ENCODE peak calls at places on chromosomes 3 and 15, in five cellular contexts. W is Panc1, I is mucosa of descending colon, J is AG10803, C is fibroblast of lung. P is an unnamed sample.

GRCh38 chr15:63246691-63247464 is 30.5 kb upstream of the APH1B start:
- DNase-seq in W (no peak), I (no peak), J (peak), C (peak), P (peak)

GRCh38 chr3:42600958-42601675 is 631 bp downstream of the NKTR start:
- DNase-seq in W (no peak), I (peak), J (peak), C (peak), P (peak)

GRCh38 chr3:192747746-192748145 is 20.4 kb upstream of the FGF12 start:
- DNase-seq in W (no peak), I (no peak), J (no peak), C (no peak), P (no peak)

GRCh38 chr15:26767169-26767670 is 5.6 kb downstream of the GABRB3 start:
- DNase-seq in W (no peak), I (no peak), J (no peak), C (no peak), P (no peak)

GRCh38 chr15:44545934-44546802 is 9.2 kb downstream of the EIF3J start:
- DNase-seq in W (no peak), I (no peak), J (peak), C (peak), P (peak)

GRCh38 chr3:56879453-56880224 is 77.9 kb upstream of the ARHGEF3 start:
- DNase-seq in W (no peak), I (no peak), J (peak), C (peak), P (peak)

GRCh38 chr3:8621872-8622271 is 22.7 kb downstream of the SSUH2 start:
- DNase-seq in W (no peak), I (no peak), J (peak), C (peak), P (no peak)

GRCh38 chr3:125073506-125073905 is 17.7 kb upstream of the HEG1 start:
- DNase-seq in W (no peak), I (no peak), J (no peak), C (no peak), P (no peak)

GRCh38 chr3:67863869-67864268 is 209.5 kb upstream of the SUCLG2 start:
- DNase-seq in W (no peak), I (no peak), J (no peak), C (peak), P (peak)

GRCh38 chr15:56019060-56019793 is 25.8 kb upstream of the NEDD4 start:
- DNase-seq in W (no peak), I (no peak), J (no peak), C (no peak), P (peak)

GRCh38 chr15:62782100-62782791 is 260.3 kb upstream of the TPM1 start:
- DNase-seq in W (peak), I (no peak), J (peak), C (peak), P (peak)

GRCh38 chr15:40307421-40308165 is at the start of gene PLCB2:
- DNase-seq in W (no peak), I (peak), J (no peak), C (no peak), P (no peak)

GRCh38 chr3:174498638-174499037 is 360.5 kb upstream of the NAALADL2 start:
- DNase-seq in W (no peak), I (no peak), J (peak), C (peak), P (peak)

GRCh38 chr3:171775943-171776342 is 34.3 kb downstream of the PLD1 start:
- DNase-seq in W (no peak), I (no peak), J (no peak), C (no peak), P (no peak)

GRCh38 chr15:23570466-23570865 is 5.0 kb downstream of the MKRN3 start:
- DNase-seq in W (no peak), I (no peak), J (no peak), C (no peak), P (no peak)

GRCh38 chr3:150216041-150216811 is 191.9 kb upstream of the TSC22D2 start:
- DNase-seq in W (no peak), I (no peak), J (peak), C (peak), P (peak)

GRCh38 chr3:118089563-118089962 is 945.1 kb downstream of the IGSF11 start:
- DNase-seq in W (no peak), I (no peak), J (no peak), C (peak), P (peak)

GRCh38 chr3:150797155-150797554 is 34.2 kb upstream of the SIAH2 start:
- DNase-seq in W (no peak), I (no peak), J (no peak), C (no peak), P (peak)

GRCh38 chr3:4060608-4061007 is 242.6 kb upstream of the SETMAR start:
- DNase-seq in W (no peak), I (no peak), J (no peak), C (no peak), P (no peak)

GRCh38 chr15:66650433-66650832 is 51.6 kb upstream of the SMAD6 start:
- DNase-seq in W (no peak), I (no peak), J (no peak), C (peak), P (no peak)

GRCh38 chr3:79019137-79019923 is 748.5 kb downstream of the ROBO1 start:
- DNase-seq in W (peak), I (peak), J (peak), C (peak), P (peak)

GRCh38 chr3:13636874-13637273 is 87.9 kb downstream of the FBLN2 start:
- DNase-seq in W (no peak), I (no peak), J (no peak), C (no peak), P (no peak)

GRCh38 chr3:193729601-193730000 is 136.6 kb downstream of the OPA1 start:
- DNase-seq in W (no peak), I (no peak), J (no peak), C (no peak), P (peak)

GRCh38 chr15:57923750-57924149 is 141.8 kb downstream of the ALDH1A2 start:
- DNase-seq in W (no peak), I (no peak), J (no peak), C (peak), P (no peak)

GRCh38 chr15:83276661-83277060 is 7.8 kb downstream of the BNC1 start:
- DNase-seq in W (no peak), I (no peak), J (no peak), C (no peak), P (no peak)

GRCh38 chr3:71087109-71088018 is 496.2 kb downstream of the FOXP1 start:
- DNase-seq in W (no peak), I (no peak), J (peak), C (peak), P (peak)

GRCh38 chr15:74529911-74530310 is 11.1 kb upstream of the ARID3B start:
- DNase-seq in W (no peak), I (no peak), J (no peak), C (peak), P (peak)

GRCh38 chr3:40292637-40293036 is 16.9 kb upstream of the EIF1B start:
- DNase-seq in W (no peak), I (no peak), J (no peak), C (no peak), P (peak)

GRCh38 chr3:102255736-102256135 is 179.1 kb upstream of the ZPLD1 start:
- DNase-seq in W (no peak), I (no peak), J (no peak), C (no peak), P (peak)

GRCh38 chr15:42508263-42508690 is 12.8 kb downstream of the SNAP23 start:
- DNase-seq in W (no peak), I (no peak), J (no peak), C (peak), P (no peak)

GRCh38 chr3:178971614-178972013 is 100.0 kb downstream of the ZMAT3 start:
- DNase-seq in W (no peak), I (no peak), J (no peak), C (no peak), P (peak)

GRCh38 chr15:100653608-100654007 is 51.2 kb downstream of the ASB7 start:
- DNase-seq in W (no peak), I (no peak), J (no peak), C (peak), P (no peak)

GRCh38 chr15:58698887-58699641 is 50.4 kb downstream of the ADAM10 start:
- DNase-seq in W (no peak), I (no peak), J (no peak), C (peak), P (no peak)

GRCh38 chr3:49994476-49994875 is 54.5 kb downstream of the RBM6 start:
- DNase-seq in W (no peak), I (no peak), J (no peak), C (no peak), P (no peak)

GRCh38 chr3:7285502-7285901 is 424.6 kb downstream of the GRM7 start:
- DNase-seq in W (no peak), I (no peak), J (no peak), C (peak), P (peak)

DNA sequence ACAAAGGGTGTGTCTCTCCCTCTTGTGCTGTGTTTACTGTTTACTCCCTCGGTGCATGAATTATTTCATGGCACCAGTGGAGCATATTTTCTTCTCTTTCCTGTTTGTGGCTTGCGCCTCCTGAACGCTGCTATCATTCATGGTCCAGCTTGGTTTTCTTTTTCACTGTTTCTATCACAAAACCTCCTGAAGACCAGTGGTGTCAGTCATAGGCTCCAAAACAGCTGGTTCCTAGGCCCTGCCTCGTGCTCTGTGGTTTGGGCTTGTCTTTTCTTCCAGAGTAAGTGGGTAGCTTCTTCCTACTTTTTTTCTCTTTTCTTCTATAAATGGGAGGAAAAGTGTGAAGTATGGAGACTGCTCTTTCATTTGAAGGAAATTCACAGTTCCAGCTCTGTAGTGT is 55.0 kb downstream of the IGF1R start:
- DNase-seq in W (no peak), I (no peak), J (peak), C (no peak), P (no peak)
- TF ChIP-seq CTCF in W (no peak), I (no peak), J (no peak), C (no peak), P (no peak)

GRCh38 chr3:162629372-162629771 is 1132.8 kb downstream of the OTOL1 start:
- DNase-seq in W (no peak), I (no peak), J (peak), C (no peak), P (no peak)
- H3K4me3 ChIP-seq in W (no peak), I (no peak), J (no peak), C (no peak), P (no peak)

GRCh38 chr3:52077376-52077775 is 21.0 kb upstream of the DUSP7 start:
- DNase-seq in W (no peak), I (no peak), J (no peak), C (no peak), P (no peak)
- TF ChIP-seq CTCF in W (no peak), I (no peak), J (peak), C (peak), P (no peak)

GRCh38 chr3:73766599-73767378 is 142.0 kb upstream of the PDZRN3 start:
- DNase-seq in W (no peak), I (no peak), J (peak), C (peak), P (peak)
- H3K4me3 ChIP-seq in W (no peak), I (no peak), J (peak), C (peak), P (no peak)

DNA sequence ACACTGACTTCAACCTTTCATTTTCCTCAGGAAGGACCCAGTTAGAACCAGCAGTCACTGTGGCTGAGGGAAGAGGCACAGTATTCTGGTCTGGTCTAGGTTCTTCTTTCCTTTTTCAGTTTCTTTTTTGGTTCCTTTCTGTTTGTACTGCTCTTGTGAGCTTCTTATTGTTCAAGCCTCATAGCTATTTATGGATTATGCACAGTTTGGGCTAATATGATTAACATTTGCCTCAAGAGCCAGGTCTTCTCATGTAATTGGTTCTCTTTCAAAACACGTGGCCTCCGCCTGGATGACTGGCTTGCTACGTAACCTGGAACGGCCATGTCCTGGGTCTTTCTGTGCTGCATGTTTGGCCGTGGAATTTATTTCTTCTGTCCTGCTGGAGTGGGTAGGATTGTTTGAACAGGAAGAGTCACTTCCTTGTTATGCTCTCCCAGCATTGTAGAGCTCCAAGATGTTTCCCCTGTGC is 43.3 kb downstream of the RBMS3 start:
- DNase-seq in W (peak), I (peak), J (peak), C (peak), P (peak)
- TF ChIP-seq CTCF in W (no peak), I (no peak), J (no peak), C (no peak), P (no peak)

GRCh38 chr3:46926871-46927717 is 49.5 kb downstream of the CCDC12 start:
- DNase-seq in W (no peak), I (peak), J (no peak), C (no peak), P (peak)
- H3K4me3 ChIP-seq in W (no peak), I (no peak), J (no peak), C (no peak), P (no peak)

GRCh38 chr3:53493997-53494791 is at the start of gene CACNA1D:
- DNase-seq in W (no peak), I (peak), J (no peak), C (no peak), P (peak)
- TF ChIP-seq CTCF in W (no peak), I (no peak), J (no peak), C (no peak), P (no peak)

GRCh38 chr15:67833504-67834248 is 6.2 kb downstream of the RNU6-1 start:
- DNase-seq in W (no peak), I (peak), J (no peak), C (no peak), P (peak)

GRCh38 chr15:67832965-67833503 is 6.8 kb downstream of the RNU6-1 start:
- DNase-seq in W (no peak), I (no peak), J (no peak), C (no peak), P (no peak)

GRCh38 chr15:67834593-67835348 is 5.1 kb downstream of the RNU6-1 start:
- DNase-seq in W (no peak), I (peak), J (no peak), C (no peak), P (no peak)

GRCh38 chr15:67835349-67836133 is 4.3 kb downstream of the RNU6-1 start:
- DNase-seq in W (no peak), I (peak), J (no peak), C (no peak), P (no peak)

DNA sequence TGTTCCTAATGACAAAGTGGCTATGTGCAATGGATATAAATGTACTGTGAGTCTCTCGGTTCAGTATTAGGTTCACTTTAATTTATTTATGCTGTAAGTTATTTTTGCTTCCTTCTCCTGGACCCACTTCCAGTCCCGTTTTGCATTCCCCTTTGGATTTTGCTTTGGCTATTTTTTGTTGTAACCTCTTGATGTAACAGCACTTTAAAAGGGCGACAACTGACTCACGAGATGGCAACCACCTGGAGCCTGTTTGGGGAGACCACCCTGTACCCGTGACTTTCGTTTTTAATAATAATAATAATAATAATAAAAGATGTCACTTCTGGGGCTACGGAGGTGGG is 5.6 kb downstream of the RNU6-1 start:
- DNase-seq in W (no peak), I (no peak), J (no peak), C (no peak), P (no peak)
- H3K4me3 ChIP-seq in W (peak), I (no peak), J (no peak), C (peak), P (no peak)

GRCh38 chr3:128845119-128845518 is 34.3 kb upstream of the ACAD9 start:
- DNase-seq in W (no peak), I (no peak), J (no peak), C (no peak), P (no peak)
- TF ChIP-seq CTCF in W (no peak), I (no peak), J (no peak), C (no peak), P (no peak)

GRCh38 chr15:70323111-70323851 is 225.6 kb upstream of the TLE3 start:
- DNase-seq in W (no peak), I (no peak), J (peak), C (peak), P (no peak)

GRCh38 chr15:70319466-70319865 is 221.7 kb upstream of the TLE3 start:
- DNase-seq in W (no peak), I (no peak), J (no peak), C (no peak), P (no peak)

GRCh38 chr15:70322051-70322668 is 224.4 kb upstream of the TLE3 start:
- DNase-seq in W (no peak), I (no peak), J (no peak), C (no peak), P (no peak)

GRCh38 chr15:70320077-70320830 is 222.5 kb upstream of the TLE3 start:
- DNase-seq in W (no peak), I (no peak), J (no peak), C (no peak), P (no peak)

DNA sequence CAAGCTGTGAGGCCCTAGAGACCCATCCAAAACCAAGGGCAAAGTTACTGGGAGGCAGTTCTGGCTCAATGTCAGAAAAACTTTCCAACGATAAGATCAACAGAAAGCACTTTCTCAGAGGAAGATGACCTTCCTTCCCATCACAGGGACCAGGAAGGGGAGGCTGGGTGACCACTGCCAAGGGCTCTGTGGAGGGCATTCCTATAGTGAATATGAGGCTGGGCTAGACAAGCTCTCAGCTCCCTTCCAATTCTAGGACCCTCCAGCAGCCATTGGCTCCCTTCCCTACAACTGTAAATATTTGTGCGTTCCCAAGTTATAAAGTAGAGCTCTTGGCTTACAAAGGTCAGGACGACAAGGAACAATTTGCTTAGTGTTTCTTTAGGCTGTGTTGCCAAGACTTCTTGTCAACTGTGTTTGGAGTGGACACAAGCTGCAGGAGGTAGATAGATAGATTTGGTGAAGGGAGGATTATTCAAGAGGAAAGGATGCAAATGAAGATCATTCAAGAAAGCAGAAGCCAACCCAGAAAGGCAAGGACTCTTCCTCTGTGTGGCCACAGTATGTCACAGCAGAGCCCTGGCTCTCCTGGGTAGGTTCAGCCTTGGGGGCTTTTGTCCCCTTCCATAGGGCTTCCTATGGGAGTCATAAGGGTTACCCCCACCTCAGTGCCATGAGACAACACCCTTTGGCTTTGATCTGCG is 223.5 kb upstream of the TLE3 start:
- DNase-seq in W (no peak), I (no peak), J (no peak), C (peak), P (no peak)
- H3K4me3 ChIP-seq in W (no peak), I (no peak), J (no peak), C (no peak), P (no peak)

P was measured in epithelial cell of esophagus.